ENCODE peak calls at places on chromosome 10, in five cellular contexts. Z, L, E, U and W are unnamed samples.

GRCh38 chr10:128032466-128032865 is 93.8 kb downstream of the MKI67 start:
- DNase-seq in Z (no peak), L (no peak), U (no peak), E (no peak), W (no peak)

GRCh38 chr10:1634239-1634638 is 103.1 kb downstream of the ADARB2 start:
- DNase-seq in E (no peak), U (peak), L (no peak), Z (no peak), W (no peak)

GRCh38 chr10:33653584-33654367 is 319.3 kb upstream of the NRP1 start:
- DNase-seq in L (no peak), E (no peak), Z (peak), U (no peak), W (no peak)

GRCh38 chr10:77490915-77491314 is 146.7 kb downstream of the KCNMA1 start:
- DNase-seq in U (no peak), Z (peak), L (no peak), E (no peak), W (no peak)

GRCh38 chr10:80860719-80861118 is 323.0 kb downstream of the SH2D4B start:
- DNase-seq in E (no peak), L (no peak), U (no peak), Z (no peak), W (no peak)

GRCh38 chr10:15369642-15370211 is 1.4 kb downstream of the FAM171A1 start:
- DNase-seq in E (peak), U (no peak), Z (no peak), L (no peak), W (no peak)

GRCh38 chr10:110224992-110225391 is 17.6 kb downstream of the MXI1 start:
- DNase-seq in Z (no peak), U (no peak), L (no peak), E (no peak), W (no peak)

GRCh38 chr10:13652860-13653259 is 66.1 kb downstream of the PRPF18 start:
- DNase-seq in Z (no peak), E (no peak), U (no peak), L (no peak), W (no peak)

GRCh38 chr10:29009464-29009863 is 279.4 kb upstream of the LYZL1 start:
- DNase-seq in E (no peak), Z (no peak), L (no peak), U (no peak), W (no peak)

GRCh38 chr10:122391875-122392274 is 17.4 kb downstream of the PLEKHA1 start:
- DNase-seq in U (no peak), L (no peak), E (no peak), Z (no peak), W (no peak)

GRCh38 chr10:73439055-73439454 is 5.7 kb upstream of the MSS51 start:
- DNase-seq in U (no peak), Z (peak), L (no peak), E (no peak), W (no peak)

GRCh38 chr10:95268438-95268837 is 22.4 kb downstream of the PDLIM1 start:
- DNase-seq in Z (peak), E (no peak), L (peak), U (peak), W (peak)

GRCh38 chr10:79301754-79302530 is 45.3 kb upstream of the PPIF start:
- DNase-seq in L (no peak), Z (no peak), E (no peak), U (no peak), W (no peak)

GRCh38 chr10:131062621-131063260 is 248.8 kb downstream of the TCERG1L start:
- DNase-seq in Z (no peak), L (no peak), E (no peak), U (no peak), W (peak)

GRCh38 chr10:16995867-16996529 is 133.6 kb downstream of the CUBN start:
- DNase-seq in L (peak), Z (peak), E (peak), U (no peak), W (no peak)

GRCh38 chr10:61815505-61815904 is 86.0 kb upstream of the ARID5B start:
- DNase-seq in L (no peak), U (no peak), Z (no peak), E (peak), W (no peak)

GRCh38 chr10:5575482-5576153 is 50.9 kb downstream of the CALML3 start:
- DNase-seq in Z (peak), E (no peak), U (no peak), L (no peak), W (no peak)

GRCh38 chr10:100981178-100981710 is 6.1 kb downstream of the MRPL43 start:
- DNase-seq in Z (no peak), E (no peak), L (no peak), U (no peak), W (no peak)

GRCh38 chr10:132461683-132462231 is 64.8 kb downstream of the PWWP2B start:
- DNase-seq in L (no peak), E (no peak), Z (no peak), U (no peak), W (no peak)

GRCh38 chr10:310976-311639 is 175.9 kb downstream of the ZMYND11 start:
- DNase-seq in Z (peak), L (no peak), E (no peak), U (no peak), W (no peak)

GRCh38 chr10:15208221-15208620 is 39.7 kb upstream of the NMT2 start:
- DNase-seq in L (no peak), E (no peak), Z (no peak), U (no peak), W (no peak)

GRCh38 chr10:62451606-62451965 is 77.4 kb downstream of the ZNF365 start:
- DNase-seq in L (no peak), E (no peak), Z (no peak), U (no peak), W (no peak)

GRCh38 chr10:60399343-60399742 is 9.7 kb upstream of the ANK3 start:
- DNase-seq in Z (no peak), L (no peak), U (no peak), E (peak), W (no peak)

GRCh38 chr10:30587522-30588031 is 42.0 kb downstream of the LYZL2 start:
- DNase-seq in U (no peak), Z (no peak), E (peak), L (no peak), W (no peak)

GRCh38 chr10:99975942-99976809 is 33.6 kb downstream of the DNMBP start:
- DNase-seq in U (no peak), L (no peak), E (no peak), Z (peak), W (no peak)

GRCh38 chr10:5615263-5615820 is 51.1 kb downstream of the ASB13 start:
- DNase-seq in L (no peak), Z (no peak), U (no peak), E (no peak), W (no peak)

GRCh38 chr10:102384053-102384452 is 11.5 kb upstream of the NFKB2 start:
- DNase-seq in Z (no peak), U (no peak), E (peak), L (no peak), W (no peak)

DNA sequence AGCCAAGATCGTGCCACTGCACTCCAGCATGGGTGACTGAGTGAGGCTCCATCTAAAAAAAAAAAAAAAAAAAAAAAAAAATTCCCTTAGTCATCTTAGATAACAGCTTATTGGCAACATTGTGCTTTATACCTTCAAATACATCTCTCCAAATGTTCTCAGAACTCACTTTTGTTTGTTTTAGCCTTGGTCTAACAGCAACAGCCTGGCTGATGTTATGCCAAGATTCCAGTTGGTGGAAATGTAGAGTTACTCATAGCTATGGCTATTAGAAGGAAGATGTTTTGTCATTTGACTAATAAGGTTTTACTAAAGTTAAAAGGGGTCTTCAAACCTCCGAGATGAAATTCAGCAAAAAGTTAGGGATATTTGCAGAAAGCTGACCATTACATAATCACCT is 481.4 kb downstream of the NEBL start:
- DNase-seq in E (no peak), Z (no peak), U (no peak), L (no peak), W (no peak)
- TF ChIP-seq CTCF in E (no peak), Z (no peak), U (no peak), L (no peak), W (no peak)

DNA sequence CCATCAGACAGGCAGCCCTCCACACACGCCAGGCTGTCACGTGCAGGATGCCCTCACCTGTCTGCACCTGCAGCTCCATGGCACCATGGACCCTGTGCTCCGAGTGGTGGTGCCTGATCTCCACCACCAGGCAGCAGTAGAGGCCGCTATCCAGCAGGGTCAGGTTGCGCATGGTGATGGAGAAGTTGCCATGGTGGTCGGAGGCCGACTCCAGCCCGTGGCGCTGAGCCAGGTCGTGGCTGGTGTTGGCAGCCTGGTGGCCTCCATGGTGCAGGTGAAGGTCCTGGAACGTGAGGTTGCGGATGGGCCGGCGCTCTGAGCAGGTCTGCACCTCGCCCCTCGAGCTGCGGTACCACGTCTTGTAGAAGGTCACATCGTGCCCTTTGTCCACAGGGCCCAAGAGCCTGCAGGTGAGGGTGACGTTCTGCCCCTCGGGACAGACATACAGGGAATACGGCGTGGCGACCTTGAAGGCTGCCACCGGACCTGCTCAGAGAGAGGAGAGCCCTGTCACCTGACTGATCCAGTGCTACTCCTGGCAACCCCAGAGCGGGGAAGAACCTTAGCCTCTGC is 11.7 kb downstream of the VSIR start:
- DNase-seq in L (no peak), E (peak), Z (no peak), U (no peak), W (no peak)
- TF ChIP-seq CTCF in L (no peak), E (peak), Z (no peak), U (no peak), W (peak)

GRCh38 chr10:47023237-47024045 is 112.2 kb downstream of the PTPN20 start:
- DNase-seq in L (peak), Z (no peak), E (no peak), U (peak), W (no peak)

GRCh38 chr10:47024046-47024322 is 112.8 kb downstream of the PTPN20 start:
- DNase-seq in Z (no peak), E (no peak), L (no peak), U (no peak), W (no peak)

GRCh38 chr10:47020491-47020890 is 109.3 kb downstream of the PTPN20 start:
- DNase-seq in U (peak), Z (peak), L (no peak), E (no peak), W (no peak)

GRCh38 chr10:47021850-47022249 is 110.6 kb downstream of the PTPN20 start:
- DNase-seq in U (peak), E (no peak), L (peak), Z (no peak), W (no peak)

GRCh38 chr10:47022311-47023131 is 111.3 kb downstream of the PTPN20 start:
- DNase-seq in U (peak), L (peak), E (no peak), Z (no peak), W (peak)
- TF ChIP-seq CTCF in U (no peak), L (no peak), E (no peak), Z (no peak), W (no peak)

DNA sequence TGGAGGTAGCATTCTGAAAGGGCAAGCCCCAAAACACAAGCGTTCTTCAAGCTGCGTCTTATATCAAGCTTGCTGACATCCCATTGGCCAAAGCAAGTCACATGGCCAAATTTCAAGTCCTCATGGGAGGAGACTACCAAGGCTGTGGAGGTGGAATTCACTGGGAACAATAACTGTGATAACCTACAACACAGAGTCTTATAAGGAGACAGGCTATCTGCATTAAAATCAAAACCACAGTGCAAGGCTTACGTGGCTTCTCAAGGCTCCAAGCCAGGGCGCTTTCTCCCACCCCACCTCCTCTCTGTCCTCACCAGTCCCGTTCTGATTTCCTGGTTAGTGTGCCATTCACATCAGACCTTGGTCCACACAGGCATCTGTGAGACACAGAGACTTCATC is 39.4 kb downstream of the ADRB1 start:
- DNase-seq in E (no peak), Z (no peak), L (no peak), U (no peak), W (no peak)
- TF ChIP-seq CTCF in E (no peak), Z (no peak), L (no peak), U (no peak), W (no peak)

GRCh38 chr10:43202657-43203490 is 64.0 kb downstream of the RASGEF1A start:
- DNase-seq in E (peak), Z (no peak), L (peak), U (peak), W (peak)

GRCh38 chr10:43203491-43204393 is 63.1 kb downstream of the RASGEF1A start:
- DNase-seq in Z (no peak), U (no peak), E (peak), L (peak), W (peak)

GRCh38 chr10:43201545-43202131 is 63.4 kb downstream of the CSGALNACT2 start:
- DNase-seq in E (no peak), U (peak), Z (no peak), L (peak), W (peak)

GRCh38 chr10:43200538-43201390 is 62.5 kb downstream of the CSGALNACT2 start:
- DNase-seq in L (peak), U (no peak), Z (no peak), E (no peak), W (no peak)

DNA sequence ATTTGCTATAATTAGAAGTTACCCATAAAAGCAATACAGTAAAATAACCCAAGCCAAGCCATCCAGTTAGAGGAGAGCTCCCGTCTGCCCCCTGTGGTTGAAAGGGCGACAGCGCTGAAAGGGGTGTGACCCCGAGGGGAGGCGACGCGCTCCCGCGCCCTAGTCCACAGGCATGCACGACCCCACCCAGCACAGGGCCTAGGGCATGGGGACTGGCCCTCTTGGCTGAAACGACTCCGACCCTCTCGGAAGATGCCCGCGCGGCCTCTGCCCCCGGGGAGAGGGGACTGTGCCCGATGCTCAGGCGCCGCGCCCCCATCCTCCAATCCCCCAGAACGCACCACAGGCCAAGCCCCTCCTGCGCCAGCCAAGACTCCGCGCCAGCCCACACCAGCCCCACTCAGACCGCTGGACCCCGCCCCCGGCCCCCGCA is 64.0 kb downstream of the CSGALNACT2 start:
- DNase-seq in U (peak), Z (no peak), E (peak), L (peak), W (peak)
- TF ChIP-seq CTCF in U (peak), Z (peak), E (peak), L (peak), W (peak)